ENCODE peak calls at places on chromosome 4, in five cellular contexts. R is epithelial cell of prostate, M is hepatocyte, G is heart left ventricle, L is GM23338. B is an unnamed sample.

GRCh38 chr4:105140684-105141490 is 5.8 kb upstream of the TET2 start:
- DNase-seq in R (no peak), M (peak), G (peak), L (peak), B (no peak)

GRCh38 chr4:185711764-185712163 is 100.2 kb downstream of the SORBS2 start:
- DNase-seq in R (no peak), M (no peak), G (no peak), L (no peak), B (no peak)

GRCh38 chr4:38190717-38191178 is 230.6 kb downstream of the PTTG2 start:
- DNase-seq in R (no peak), M (no peak), G (peak), L (no peak), B (no peak)

GRCh38 chr4:3369781-3370660 is 71.7 kb upstream of the HGFAC start:
- DNase-seq in R (no peak), M (peak), G (peak), L (peak), B (peak)

GRCh38 chr4:21450331-21450730 is 498.2 kb downstream of the KCNIP4 start:
- DNase-seq in R (no peak), M (no peak), G (no peak), L (no peak), B (no peak)

GRCh38 chr4:78519962-78520361 is 31.6 kb upstream of the ANXA3 start:
- DNase-seq in R (no peak), M (no peak), G (no peak), L (no peak), B (no peak)

GRCh38 chr4:123477804-123478209 is 81.2 kb downstream of the SPRY1 start:
- DNase-seq in R (no peak), M (no peak), G (no peak), L (no peak), B (no peak)

GRCh38 chr4:175339100-175339707 is 421.0 kb downstream of the ADAM29 start:
- DNase-seq in R (no peak), M (no peak), G (no peak), L (no peak), B (no peak)

GRCh38 chr4:55742655-55743191 is 76.9 kb upstream of the EXOC1L start:
- DNase-seq in R (no peak), M (peak), G (no peak), L (no peak), B (no peak)

GRCh38 chr4:52894408-52894807 is 32.3 kb downstream of the RASL11B start:
- DNase-seq in R (no peak), M (no peak), G (no peak), L (no peak), B (no peak)

GRCh38 chr4:11487139-11487538 is 58.4 kb upstream of the HS3ST1 start:
- DNase-seq in R (no peak), M (no peak), G (no peak), L (no peak), B (no peak)

GRCh38 chr4:81743731-81744465 is 272.2 kb upstream of the RASGEF1B start:
- DNase-seq in R (no peak), M (no peak), G (no peak), L (no peak), B (no peak)

GRCh38 chr4:53465291-53465690 is 87.8 kb downstream of the FIP1L1 start:
- DNase-seq in R (no peak), M (no peak), G (no peak), L (no peak), B (no peak)

GRCh38 chr4:20015825-20016224 is 235.9 kb upstream of the SLIT2 start:
- DNase-seq in R (peak), M (peak), G (no peak), L (no peak), B (no peak)

GRCh38 chr4:138696771-138697170 is 318.8 kb upstream of the NOCT start:
- DNase-seq in R (no peak), M (no peak), G (no peak), L (no peak), B (no peak)

GRCh38 chr4:146193628-146194027 is 18.1 kb downstream of the LSM6 start:
- DNase-seq in R (no peak), M (no peak), G (no peak), L (no peak), B (no peak)

GRCh38 chr4:8041868-8042267 is 102.2 kb upstream of the AFAP1 start:
- DNase-seq in R (no peak), M (no peak), G (no peak), L (no peak), B (no peak)

GRCh38 chr4:186653973-186654372 is 69.7 kb downstream of the FAT1 start:
- DNase-seq in R (no peak), M (no peak), G (no peak), L (no peak), B (no peak)

GRCh38 chr4:172202480-172203076 is 389.4 kb downstream of the GALNTL6 start:
- DNase-seq in R (no peak), M (peak), G (no peak), L (peak), B (no peak)

GRCh38 chr4:2799971-2800690 is 7.2 kb downstream of the SH3BP2 start:
- DNase-seq in R (no peak), M (no peak), G (peak), L (no peak), B (peak)

GRCh38 chr4:37678624-37679023 is 7.6 kb downstream of the RELL1 start:
- DNase-seq in R (no peak), M (no peak), G (no peak), L (no peak), B (no peak)

GRCh38 chr4:118905546-118905945 is 16.9 kb downstream of the SYNPO2 start:
- DNase-seq in R (no peak), M (no peak), G (no peak), L (no peak), B (no peak)

GRCh38 chr4:153064571-153064970 is 128.4 kb downstream of the FHDC1 start:
- DNase-seq in R (no peak), M (peak), G (no peak), L (peak), B (no peak)

GRCh38 chr4:98300706-98301105 is 39.5 kb downstream of the RAP1GDS1 start:
- DNase-seq in R (no peak), M (no peak), G (no peak), L (no peak), B (no peak)

GRCh38 chr4:5032825-5033224 is 13.6 kb upstream of the CYTL1 start:
- DNase-seq in R (no peak), M (no peak), G (no peak), L (no peak), B (no peak)

GRCh38 chr4:79025170-79025569 is 85.9 kb upstream of the PAQR3 start:
- DNase-seq in R (no peak), M (no peak), G (no peak), L (no peak), B (no peak)

GRCh38 chr4:139676365-139676764 is 10.7 kb downstream of the MGST2 start:
- DNase-seq in R (no peak), M (no peak), G (no peak), L (no peak), B (no peak)

GRCh38 chr4:38623260-38623659 is 40.7 kb upstream of the KLF3 start:
- DNase-seq in R (no peak), M (no peak), G (no peak), L (no peak), B (no peak)

GRCh38 chr4:149887091-149887490 is 71.4 kb upstream of the IQCM start:
- DNase-seq in R (no peak), M (no peak), G (no peak), L (no peak), B (no peak)

GRCh38 chr4:7539659-7540058 is 104.9 kb upstream of the PSAPL1 start:
- DNase-seq in R (no peak), M (peak), G (no peak), L (peak), B (no peak)

GRCh38 chr4:125432078-125432477 is 117.3 kb downstream of the FAT4 start:
- DNase-seq in R (no peak), M (peak), G (peak), L (peak), B (no peak)

GRCh38 chr4:121177238-121178137 is 13.4 kb upstream of the TNIP3 start:
- DNase-seq in R (no peak), M (no peak), G (no peak), L (peak), B (no peak)

GRCh38 chr4:123603165-123603564 is 206.6 kb downstream of the SPRY1 start:
- DNase-seq in R (no peak), M (peak), G (no peak), L (no peak), B (no peak)

GRCh38 chr4:146165840-146166239 is 9.7 kb upstream of the LSM6 start:
- DNase-seq in R (peak), M (no peak), G (no peak), L (no peak), B (no peak)

GRCh38 chr4:168667936-168668335 is 171.1 kb downstream of the PALLD start:
- DNase-seq in R (no peak), M (no peak), G (no peak), L (no peak), B (no peak)
- H3K27ac ChIP-seq in R (no peak), M (no peak), G (no peak), L (no peak), B (no peak)

GRCh38 chr4:42673084-42673429 is 16.2 kb upstream of the ATP8A1 start:
- DNase-seq in R (no peak), M (peak), G (peak), L (no peak), B (peak)
- H3K27ac ChIP-seq in R (no peak), M (no peak), G (peak), L (no peak), B (peak)

DNA sequence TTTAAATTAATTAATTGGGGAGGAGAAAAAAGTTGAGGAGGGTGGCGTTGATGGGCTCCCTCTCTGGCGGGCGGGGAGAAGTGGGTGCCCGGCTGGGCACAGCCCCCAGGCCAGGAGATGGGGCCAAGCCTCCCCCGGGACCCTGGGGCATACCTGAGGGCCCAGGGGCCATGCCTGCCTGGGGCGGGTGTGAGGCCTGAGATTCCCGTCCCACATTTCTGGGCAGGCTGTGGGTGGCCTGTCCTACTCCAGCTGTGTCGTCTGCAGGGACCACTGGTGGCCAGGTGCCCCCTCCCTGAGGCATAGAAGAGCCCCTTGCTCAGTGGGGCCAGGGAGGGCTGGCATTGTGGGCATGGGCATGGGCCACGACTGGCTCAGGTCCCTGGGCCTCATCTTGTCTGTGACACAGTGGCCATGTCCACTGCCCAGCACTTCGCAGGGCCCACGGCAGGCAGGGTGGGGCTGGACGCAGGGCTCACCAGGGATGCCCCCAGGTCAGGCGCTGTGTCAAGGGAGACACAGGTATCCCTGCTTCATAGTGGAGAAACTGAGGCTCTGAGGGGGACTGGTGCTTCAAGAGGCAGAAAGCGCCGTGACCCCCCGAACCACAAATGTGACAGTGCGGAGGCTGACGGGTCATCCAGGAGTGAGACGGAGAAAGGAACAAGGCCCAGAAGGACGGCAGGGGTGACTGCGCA is 60.1 kb downstream of the FAM53A start:
- DNase-seq in R (no peak), M (no peak), G (no peak), L (no peak), B (no peak)
- H3K27ac ChIP-seq in R (no peak), M (no peak), G (no peak), L (no peak), B (no peak)

DNA sequence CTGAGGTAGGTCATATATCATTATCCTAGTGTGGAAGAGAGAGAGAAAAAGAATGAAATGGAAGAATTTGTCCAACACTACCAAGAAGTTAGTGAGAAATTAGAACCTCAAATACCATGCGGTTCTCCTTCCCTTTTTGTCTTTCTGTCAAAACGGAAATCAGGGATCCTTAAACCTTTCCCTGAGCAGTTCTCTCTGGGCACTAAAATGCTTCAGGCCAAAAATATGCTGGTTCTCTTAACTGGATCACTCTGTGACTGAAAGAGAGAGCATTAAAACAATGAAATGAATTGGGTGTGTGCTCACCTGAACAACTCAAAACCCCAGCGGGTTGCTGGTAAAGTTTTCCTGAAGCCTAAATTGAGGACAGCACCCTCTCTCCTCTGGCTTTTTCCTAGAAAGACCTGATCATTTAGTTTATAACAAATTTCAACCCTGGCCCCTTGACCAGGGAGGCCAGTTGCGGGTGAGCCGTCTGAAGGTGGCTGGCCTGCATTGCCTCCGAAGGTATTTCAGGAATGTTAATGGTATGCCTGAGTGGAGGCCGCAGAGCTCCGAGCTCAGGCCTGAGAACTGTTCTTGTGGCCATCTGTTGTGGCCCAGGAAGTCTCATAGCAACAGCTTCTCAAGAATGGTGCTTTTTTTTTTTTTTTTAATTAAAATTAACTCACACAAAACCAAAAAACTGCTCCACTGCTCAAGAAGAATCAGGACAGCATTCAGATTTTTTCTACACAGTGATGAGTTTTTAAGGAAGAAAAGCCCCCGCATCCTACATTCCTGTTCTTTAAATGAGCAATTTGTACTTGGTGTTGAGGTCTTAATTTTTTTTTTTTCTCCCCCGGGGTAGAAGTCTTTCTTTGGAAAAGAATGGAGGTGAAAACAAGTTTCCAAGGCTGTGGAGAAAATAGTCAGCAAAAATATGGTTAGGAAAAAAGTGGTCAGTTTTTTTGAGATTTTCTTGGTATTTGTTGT is 155.1 kb downstream of the SHROOM3 start:
- DNase-seq in R (no peak), M (peak), G (peak), L (peak), B (peak)
- H3K27ac ChIP-seq in R (no peak), M (peak), G (peak), L (peak), B (peak)

GRCh38 chr4:16573744-16574143 is 324.7 kb downstream of the LDB2 start:
- DNase-seq in R (no peak), M (no peak), G (peak), L (no peak), B (no peak)

GRCh38 chr4:16579866-16580265 is 318.6 kb downstream of the LDB2 start:
- DNase-seq in R (no peak), M (no peak), G (no peak), L (no peak), B (no peak)

GRCh38 chr4:16577177-16577576 is 321.3 kb downstream of the LDB2 start:
- DNase-seq in R (no peak), M (no peak), G (no peak), L (no peak), B (no peak)

GRCh38 chr4:16573181-16573580 is 325.3 kb downstream of the LDB2 start:
- DNase-seq in R (no peak), M (no peak), G (no peak), L (no peak), B (no peak)

GRCh38 chr4:16574981-16575380 is 323.5 kb downstream of the LDB2 start:
- DNase-seq in R (no peak), M (no peak), G (no peak), L (no peak), B (no peak)
- H3K27ac ChIP-seq in R (no peak), M (no peak), G (no peak), L (no peak), B (no peak)

DNA sequence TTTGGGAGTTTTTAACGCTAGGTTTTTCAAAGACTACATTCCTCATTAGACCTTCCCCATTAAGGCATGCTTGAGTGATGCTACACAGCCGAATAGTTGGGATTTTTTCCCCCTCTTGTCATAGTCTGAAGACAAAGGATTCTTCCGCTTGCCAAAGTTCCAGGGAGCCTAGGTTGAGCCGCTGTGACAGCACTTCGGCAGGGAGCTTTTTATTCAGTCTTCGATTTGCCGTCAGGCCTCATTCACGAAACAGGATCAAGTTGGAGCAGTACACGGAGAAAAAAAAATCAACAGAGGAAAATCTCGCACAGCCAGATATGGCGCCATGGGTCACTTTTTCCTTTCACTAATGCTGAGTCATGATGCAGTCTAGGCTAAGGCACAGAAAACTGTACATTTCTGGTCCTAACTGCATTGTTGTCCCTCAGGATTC is 24.3 kb downstream of the SHROOM3 start:
- DNase-seq in R (no peak), M (peak), G (no peak), L (peak), B (no peak)
- H3K27ac ChIP-seq in R (peak), M (peak), G (no peak), L (peak), B (peak)

GRCh38 chr4:40553995-40554394 is 75.7 kb downstream of the RBM47 start:
- DNase-seq in R (no peak), M (no peak), G (peak), L (no peak), B (no peak)

GRCh38 chr4:40548256-40548655 is 81.4 kb downstream of the RBM47 start:
- DNase-seq in R (no peak), M (no peak), G (no peak), L (no peak), B (no peak)

GRCh38 chr4:40555176-40555900 is 74.3 kb downstream of the RBM47 start:
- DNase-seq in R (no peak), M (no peak), G (no peak), L (no peak), B (no peak)

GRCh38 chr4:40550900-40551546 is 78.6 kb downstream of the RBM47 start:
- DNase-seq in R (peak), M (peak), G (no peak), L (peak), B (no peak)

GRCh38 chr4:40552536-40552935 is 77.1 kb downstream of the RBM47 start:
- DNase-seq in R (no peak), M (no peak), G (no peak), L (peak), B (no peak)
- H3K27ac ChIP-seq in R (no peak), M (no peak), G (no peak), L (peak), B (peak)

GRCh38 chr4:1009647-1010521 is 1.5 kb upstream of the FGFRL1 start:
- DNase-seq in R (no peak), M (peak), G (peak), L (peak), B (peak)
- H3K27ac ChIP-seq in R (peak), M (peak), G (peak), L (no peak), B (peak)

DNA sequence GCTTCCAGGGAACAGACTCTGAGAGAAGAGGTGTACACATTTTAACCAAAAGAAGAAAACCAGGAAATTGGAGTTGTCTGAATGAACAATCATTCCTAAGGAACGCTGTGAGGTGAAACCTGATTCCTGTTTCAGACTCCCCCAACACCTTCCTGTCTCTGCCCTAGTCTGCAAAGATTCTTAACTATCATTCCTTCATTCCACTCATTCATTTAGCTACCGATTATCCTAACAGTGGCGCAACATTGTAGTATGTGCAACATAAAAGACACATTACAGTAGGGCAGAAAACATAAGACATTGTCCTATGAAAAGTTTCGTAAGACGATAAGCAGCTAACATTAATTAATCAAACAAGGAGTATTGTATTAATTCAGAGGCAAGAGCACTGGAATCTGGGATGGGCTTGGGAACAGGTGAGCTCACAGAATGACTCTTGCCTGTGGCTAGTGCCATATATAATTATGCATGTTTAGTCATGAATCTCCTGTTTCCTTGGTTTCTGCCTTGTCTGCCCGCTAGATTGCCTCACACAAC is 23.8 kb upstream of the ADH7 start:
- DNase-seq in R (peak), M (no peak), G (no peak), L (peak), B (no peak)
- H3K27ac ChIP-seq in R (peak), M (no peak), G (no peak), L (no peak), B (no peak)

B was measured in lower lobe of right lung.